ENCODE peak calls at places on chromosomes 16 and 17, in eight cellular contexts. One of them, this sample, is unnamed.

GRCh38 chr17:79776378-79777165 is 1.4 kb upstream of the CBX2 start:
- DNase-seq in activated T-cell treated with anti-CD3 and anti-CD28 coated beads, Interleukin-2, amount 50 U/mL, for 72 hours: no peak
- DNase-seq in tibial artery: no peak
- DNase-seq in type B pancreatic cell: no peak
- DNase-seq in activated CD4-positive, alpha-beta T cell treated with anti-CD3 and anti-CD28 coated beads, Interleukin-2, amount 50 U/mL, for 24 hours: no peak
- DNase-seq in cardiac fibroblast: no peak
- DNase-seq in CD4-positive, alpha-beta T cell: no peak
- DNase-seq in IMR-90: no peak
- DNase-seq in this sample: no peak

GRCh38 chr16:4316103-4316731 is 350 bp downstream of the GLIS2 start:
- DNase-seq in activated T-cell treated with anti-CD3 and anti-CD28 coated beads, Interleukin-2, amount 50 U/mL, for 72 hours: peak; percentile 28
- DNase-seq in tibial artery: no peak
- DNase-seq in type B pancreatic cell: no peak
- DNase-seq in activated CD4-positive, alpha-beta T cell treated with anti-CD3 and anti-CD28 coated beads, Interleukin-2, amount 50 U/mL, for 24 hours: no peak
- DNase-seq in cardiac fibroblast: peak; percentile 31
- DNase-seq in CD4-positive, alpha-beta T cell: no peak
- DNase-seq in IMR-90: no peak
- DNase-seq in this sample: no peak

GRCh38 chr17:42704495-42705494 is 22.5 kb downstream of the CNTNAP1 start:
- DNase-seq in activated T-cell treated with anti-CD3 and anti-CD28 coated beads, Interleukin-2, amount 50 U/mL, for 72 hours: peak; percentile 68
- DNase-seq in tibial artery: no peak
- DNase-seq in type B pancreatic cell: no peak
- DNase-seq in activated CD4-positive, alpha-beta T cell treated with anti-CD3 and anti-CD28 coated beads, Interleukin-2, amount 50 U/mL, for 24 hours: no peak
- DNase-seq in cardiac fibroblast: no peak
- DNase-seq in CD4-positive, alpha-beta T cell: no peak
- DNase-seq in IMR-90: no peak
- DNase-seq in this sample: no peak

GRCh38 chr17:20223808-20224328 is 214.7 kb downstream of the SPECC1 start:
- DNase-seq in activated T-cell treated with anti-CD3 and anti-CD28 coated beads, Interleukin-2, amount 50 U/mL, for 72 hours: no peak
- DNase-seq in tibial artery: no peak
- DNase-seq in type B pancreatic cell: no peak
- DNase-seq in activated CD4-positive, alpha-beta T cell treated with anti-CD3 and anti-CD28 coated beads, Interleukin-2, amount 50 U/mL, for 24 hours: no peak
- DNase-seq in cardiac fibroblast: no peak
- DNase-seq in CD4-positive, alpha-beta T cell: no peak
- DNase-seq in IMR-90: peak; percentile 10
- DNase-seq in this sample: no peak

GRCh38 chr16:75764154-75764768 is 38.0 kb upstream of the CPHXL start:
- DNase-seq in activated T-cell treated with anti-CD3 and anti-CD28 coated beads, Interleukin-2, amount 50 U/mL, for 72 hours: peak; percentile 62
- DNase-seq in tibial artery: peak; percentile 37
- DNase-seq in type B pancreatic cell: no peak
- DNase-seq in activated CD4-positive, alpha-beta T cell treated with anti-CD3 and anti-CD28 coated beads, Interleukin-2, amount 50 U/mL, for 24 hours: peak; percentile 44
- DNase-seq in cardiac fibroblast: peak; percentile 78
- DNase-seq in CD4-positive, alpha-beta T cell: peak; percentile 46
- DNase-seq in IMR-90: peak; percentile 70
- DNase-seq in this sample: peak; percentile 13

GRCh38 chr17:4818276-4818675 is 11.3 kb downstream of the PLD2 start:
- DNase-seq in activated T-cell treated with anti-CD3 and anti-CD28 coated beads, Interleukin-2, amount 50 U/mL, for 72 hours: no peak
- DNase-seq in tibial artery: no peak
- DNase-seq in type B pancreatic cell: no peak
- DNase-seq in activated CD4-positive, alpha-beta T cell treated with anti-CD3 and anti-CD28 coated beads, Interleukin-2, amount 50 U/mL, for 24 hours: no peak
- DNase-seq in cardiac fibroblast: no peak
- DNase-seq in CD4-positive, alpha-beta T cell: no peak
- DNase-seq in IMR-90: no peak
- DNase-seq in this sample: no peak

GRCh38 chr17:38349097-38349904 is 2.3 kb upstream of the SOCS7 start:
- DNase-seq in activated T-cell treated with anti-CD3 and anti-CD28 coated beads, Interleukin-2, amount 50 U/mL, for 72 hours: peak; percentile 84
- DNase-seq in tibial artery: peak; percentile 90
- DNase-seq in type B pancreatic cell: peak; percentile 87
- DNase-seq in activated CD4-positive, alpha-beta T cell treated with anti-CD3 and anti-CD28 coated beads, Interleukin-2, amount 50 U/mL, for 24 hours: peak; percentile 80
- DNase-seq in cardiac fibroblast: peak; percentile 84
- DNase-seq in CD4-positive, alpha-beta T cell: peak; percentile 84
- DNase-seq in IMR-90: peak; percentile 80
- DNase-seq in this sample: peak; percentile 60

GRCh38 chr16:88811600-88811849 is 203 bp downstream of the APRT start:
- DNase-seq in activated T-cell treated with anti-CD3 and anti-CD28 coated beads, Interleukin-2, amount 50 U/mL, for 72 hours: no peak
- DNase-seq in tibial artery: no peak
- DNase-seq in type B pancreatic cell: no peak
- DNase-seq in activated CD4-positive, alpha-beta T cell treated with anti-CD3 and anti-CD28 coated beads, Interleukin-2, amount 50 U/mL, for 24 hours: no peak
- DNase-seq in cardiac fibroblast: no peak
- DNase-seq in CD4-positive, alpha-beta T cell: no peak
- DNase-seq in IMR-90: no peak
- DNase-seq in this sample: no peak

GRCh38 chr16:31131841-31132271 is 3.7 kb downstream of the PRSS8 start:
- DNase-seq in activated T-cell treated with anti-CD3 and anti-CD28 coated beads, Interleukin-2, amount 50 U/mL, for 72 hours: no peak
- DNase-seq in tibial artery: no peak
- DNase-seq in type B pancreatic cell: no peak
- DNase-seq in activated CD4-positive, alpha-beta T cell treated with anti-CD3 and anti-CD28 coated beads, Interleukin-2, amount 50 U/mL, for 24 hours: no peak
- DNase-seq in cardiac fibroblast: no peak
- DNase-seq in CD4-positive, alpha-beta T cell: no peak
- DNase-seq in IMR-90: no peak
- DNase-seq in this sample: no peak

GRCh38 chr17:3912827-3913226 is 3.4 kb downstream of the P2RX1 start:
- DNase-seq in activated T-cell treated with anti-CD3 and anti-CD28 coated beads, Interleukin-2, amount 50 U/mL, for 72 hours: no peak
- DNase-seq in tibial artery: no peak
- DNase-seq in type B pancreatic cell: no peak
- DNase-seq in activated CD4-positive, alpha-beta T cell treated with anti-CD3 and anti-CD28 coated beads, Interleukin-2, amount 50 U/mL, for 24 hours: no peak
- DNase-seq in cardiac fibroblast: no peak
- DNase-seq in CD4-positive, alpha-beta T cell: no peak
- DNase-seq in IMR-90: no peak
- DNase-seq in this sample: no peak

GRCh38 chr17:4250887-4251286 is 12.9 kb downstream of the ANKFY1 start:
- DNase-seq in activated T-cell treated with anti-CD3 and anti-CD28 coated beads, Interleukin-2, amount 50 U/mL, for 72 hours: no peak
- DNase-seq in tibial artery: no peak
- DNase-seq in type B pancreatic cell: no peak
- DNase-seq in activated CD4-positive, alpha-beta T cell treated with anti-CD3 and anti-CD28 coated beads, Interleukin-2, amount 50 U/mL, for 24 hours: no peak
- DNase-seq in cardiac fibroblast: no peak
- DNase-seq in CD4-positive, alpha-beta T cell: no peak
- DNase-seq in IMR-90: no peak
- DNase-seq in this sample: no peak

GRCh38 chr17:66737524-66737923 is 97.4 kb upstream of the CACNG5 start:
- DNase-seq in activated T-cell treated with anti-CD3 and anti-CD28 coated beads, Interleukin-2, amount 50 U/mL, for 72 hours: no peak
- DNase-seq in tibial artery: no peak
- DNase-seq in type B pancreatic cell: no peak
- DNase-seq in activated CD4-positive, alpha-beta T cell treated with anti-CD3 and anti-CD28 coated beads, Interleukin-2, amount 50 U/mL, for 24 hours: no peak
- DNase-seq in cardiac fibroblast: peak; percentile 21
- DNase-seq in CD4-positive, alpha-beta T cell: no peak
- DNase-seq in IMR-90: peak; percentile 49
- DNase-seq in this sample: no peak

GRCh38 chr17:79905832-79906231 is 66.6 kb upstream of the CBX4 start:
- DNase-seq in activated T-cell treated with anti-CD3 and anti-CD28 coated beads, Interleukin-2, amount 50 U/mL, for 72 hours: no peak
- DNase-seq in tibial artery: no peak
- DNase-seq in type B pancreatic cell: no peak
- DNase-seq in activated CD4-positive, alpha-beta T cell treated with anti-CD3 and anti-CD28 coated beads, Interleukin-2, amount 50 U/mL, for 24 hours: no peak
- DNase-seq in cardiac fibroblast: peak; percentile 12
- DNase-seq in CD4-positive, alpha-beta T cell: no peak
- DNase-seq in IMR-90: no peak
- DNase-seq in this sample: no peak

GRCh38 chr16:25443994-25444393 is 186.3 kb upstream of the ZKSCAN2 start:
- DNase-seq in activated T-cell treated with anti-CD3 and anti-CD28 coated beads, Interleukin-2, amount 50 U/mL, for 72 hours: no peak
- DNase-seq in tibial artery: no peak
- DNase-seq in type B pancreatic cell: no peak
- DNase-seq in activated CD4-positive, alpha-beta T cell treated with anti-CD3 and anti-CD28 coated beads, Interleukin-2, amount 50 U/mL, for 24 hours: no peak
- DNase-seq in cardiac fibroblast: no peak
- DNase-seq in CD4-positive, alpha-beta T cell: no peak
- DNase-seq in IMR-90: no peak
- DNase-seq in this sample: no peak

This sample was measured in activated CD4-positive, CD25-positive, alpha-beta regulatory T cell.